ENCODE peak calls at places on chromosomes 7 and 10, in seven cellular contexts. E is GM23338, Q is left ventricle myocardium inferior, C is hepatocyte, A is lung, S is PC-9, G is heart right ventricle. M is an unnamed sample. For H3K4me1, the result is how much of the 10 kb centered on the place peaks cover.

GRCh38 chr10:124918906-124919305 is 23.0 kb upstream of the ZRANB1 start:
- DNase-seq in E (no peak), Q (no peak), C (no peak), A (no peak), S (no peak), G (no peak), M (no peak)

GRCh38 chr7:142359694-142360279 is 101.9 kb upstream of the PRSS58 start:
- DNase-seq in E (no peak), Q (no peak), C (no peak), A (no peak), S (no peak), G (no peak), M (no peak)

GRCh38 chr10:28431139-28431538 is 101.8 kb upstream of the WAC start:
- DNase-seq in E (peak), Q (no peak), C (no peak), A (no peak), S (no peak), G (no peak), M (no peak)

GRCh38 chr7:101700424-101700823 is 71.3 kb upstream of the MYL10 start:
- DNase-seq in E (no peak), Q (no peak), C (no peak), A (no peak), S (no peak), G (no peak), M (no peak)

GRCh38 chr10:109912335-109913282 is 10.7 kb downstream of the XPNPEP1 start:
- DNase-seq in E (no peak), Q (no peak), C (peak), A (no peak), S (peak), G (no peak), M (peak)

GRCh38 chr7:2735744-2736143 is 47.7 kb downstream of the AMZ1 start:
- DNase-seq in E (no peak), Q (no peak), C (no peak), A (no peak), S (no peak), G (no peak), M (no peak)

GRCh38 chr10:32388258-32389027 is 41.5 kb upstream of the EPC1 start:
- DNase-seq in E (no peak), Q (no peak), C (no peak), A (no peak), S (no peak), G (no peak), M (no peak)

GRCh38 chr7:104123786-104124185 is 84.0 kb downstream of the ORC5 start:
- DNase-seq in E (no peak), Q (no peak), C (no peak), A (no peak), S (no peak), G (no peak), M (peak)

GRCh38 chr7:114854369-114854768 is 67.5 kb upstream of the MDFIC start:
- DNase-seq in E (no peak), Q (no peak), C (no peak), A (no peak), S (no peak), G (no peak), M (peak)

GRCh38 chr7:18180685-18181084 is 153.0 kb upstream of the PRPS1L1 start:
- DNase-seq in E (no peak), Q (no peak), C (no peak), A (no peak), S (no peak), G (no peak), M (no peak)
- H3K4me1 ChIP-seq in E (under half), Q (under half), C (under half), A (under half), S (under half), G (under half), M (under half)

GRCh38 chr10:18689498-18689897 is 30.3 kb downstream of the ARL5B start:
- DNase-seq in E (peak), Q (no peak), C (peak), A (no peak), S (no peak), G (no peak), M (no peak)
- TF ChIP-seq CTCF in E (peak), Q (peak), C (peak), A (peak), S (peak), G (peak), M (peak)

GRCh38 chr7:81776972-81777371 is 7.1 kb upstream of the HGF start:
- DNase-seq in E (peak), Q (no peak), C (no peak), A (no peak), S (no peak), G (no peak), M (no peak)

GRCh38 chr7:81774496-81774895 is 4.6 kb upstream of the HGF start:
- DNase-seq in E (no peak), Q (no peak), C (no peak), A (no peak), S (no peak), G (no peak), M (no peak)

GRCh38 chr7:81770823-81771222 is 976 bp upstream of the HGF start:
- DNase-seq in E (no peak), Q (no peak), C (no peak), A (no peak), S (no peak), G (no peak), M (no peak)

GRCh38 chr7:81776159-81776558 is 6.3 kb upstream of the HGF start:
- DNase-seq in E (no peak), Q (no peak), C (no peak), A (no peak), S (no peak), G (no peak), M (no peak)

DNA sequence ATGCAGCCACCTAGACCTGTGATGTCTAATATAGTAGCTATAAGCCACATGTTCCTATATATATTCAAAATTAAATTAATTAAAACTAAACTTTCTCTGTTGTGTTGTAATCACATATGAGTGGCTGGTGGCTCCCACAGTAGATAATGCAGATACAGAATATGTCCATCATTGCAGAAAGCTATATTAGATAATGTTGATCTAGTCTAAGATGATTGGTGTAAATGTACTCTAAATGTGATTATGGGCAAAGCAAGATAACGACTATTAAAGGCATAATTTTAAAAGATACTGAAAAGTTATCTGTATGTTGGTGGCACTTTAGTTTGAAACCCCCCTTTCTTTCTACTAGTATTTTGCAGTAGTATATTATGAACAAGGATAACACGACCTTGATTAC is 5.7 kb upstream of the HGF start:
- DNase-seq in E (no peak), Q (no peak), C (no peak), A (no peak), S (no peak), G (no peak), M (no peak)
- H3K4me1 ChIP-seq in E (under half), Q (under half), C (under half), A (under half), S (under half), G (under half), M (under half)

GRCh38 chr10:3043512-3044368 is 23.6 kb upstream of the PFKP start:
- DNase-seq in E (peak), Q (peak), C (peak), A (peak), S (peak), G (peak), M (peak)

GRCh38 chr10:3046210-3046779 is 21.1 kb upstream of the PFKP start:
- DNase-seq in E (no peak), Q (no peak), C (no peak), A (no peak), S (peak), G (no peak), M (no peak)

GRCh38 chr10:3047622-3047995 is 19.7 kb upstream of the PFKP start:
- DNase-seq in E (no peak), Q (no peak), C (no peak), A (no peak), S (no peak), G (no peak), M (no peak)

GRCh38 chr10:3046941-3047621 is 20.3 kb upstream of the PFKP start:
- DNase-seq in E (no peak), Q (no peak), C (no peak), A (no peak), S (no peak), G (no peak), M (no peak)

DNA sequence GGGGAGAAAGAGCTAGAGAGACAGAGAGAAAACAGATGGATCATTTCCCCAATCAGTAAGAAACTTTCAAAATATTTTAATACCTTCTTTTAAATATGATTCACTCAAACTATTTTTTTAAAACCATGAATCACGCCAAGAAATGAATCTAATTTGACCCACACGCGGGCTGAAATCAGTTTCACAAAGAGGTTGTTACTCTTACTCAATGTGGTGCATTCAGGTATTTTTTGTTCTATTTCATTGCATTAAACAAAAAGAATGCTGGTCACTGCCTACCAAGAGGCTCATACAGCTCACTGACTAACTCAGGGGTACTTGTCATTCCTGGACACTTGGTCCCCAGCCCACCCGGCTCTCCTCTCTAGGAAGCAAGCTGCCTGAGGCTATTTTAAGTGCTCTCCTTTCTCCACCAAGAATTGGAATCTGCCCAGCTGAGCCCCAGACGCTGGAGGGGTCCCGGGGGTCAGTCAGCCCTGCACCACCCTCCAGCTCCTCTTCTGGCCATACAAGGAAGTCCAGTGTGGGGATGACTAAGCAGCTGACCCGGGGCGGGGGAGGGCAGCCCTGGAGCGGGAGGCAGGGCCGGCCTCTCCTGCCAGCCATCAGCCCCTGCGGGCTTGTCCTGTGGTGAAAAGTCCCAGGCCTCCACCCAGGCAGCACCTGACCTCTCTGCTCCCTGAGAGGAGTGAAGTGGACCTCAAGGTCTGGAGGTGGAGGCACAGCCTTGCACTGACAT is 21.7 kb upstream of the PFKP start:
- DNase-seq in E (peak), Q (peak), C (peak), A (peak), S (peak), G (peak), M (peak)
- TF ChIP-seq CTCF in E (no peak), Q (no peak), C (no peak), A (no peak), S (no peak), G (no peak), M (no peak)

GRCh38 chr10:113058175-113058961 is 108.3 kb downstream of the TCF7L2 start:
- DNase-seq in E (peak), Q (no peak), C (peak), A (no peak), S (no peak), G (no peak), M (no peak)
- H3K4me1 ChIP-seq in E (half or more), Q (half or more), C (half or more), A (under half), S (under half), G (half or more), M (under half)

GRCh38 chr7:134378562-134378961 is 61.8 kb upstream of the SLC35B4 start:
- DNase-seq in E (no peak), Q (no peak), C (no peak), A (no peak), S (no peak), G (no peak), M (no peak)
- TF ChIP-seq CTCF in E (no peak), Q (no peak), C (no peak), A (no peak), S (no peak), G (no peak), M (no peak)

GRCh38 chr10:72254891-72255568 is 18.7 kb upstream of the DDIT4 start:
- DNase-seq in E (peak), Q (peak), C (peak), A (peak), S (no peak), G (peak), M (no peak)

GRCh38 chr10:72257051-72257892 is 16.5 kb upstream of the DDIT4 start:
- DNase-seq in E (no peak), Q (peak), C (no peak), A (no peak), S (no peak), G (no peak), M (no peak)

GRCh38 chr10:72258617-72259016 is 15.1 kb upstream of the DDIT4 start:
- DNase-seq in E (peak), Q (no peak), C (no peak), A (no peak), S (no peak), G (no peak), M (no peak)

GRCh38 chr10:72253002-72253401 is 20.7 kb upstream of the DDIT4 start:
- DNase-seq in E (no peak), Q (peak), C (no peak), A (no peak), S (no peak), G (no peak), M (no peak)

DNA sequence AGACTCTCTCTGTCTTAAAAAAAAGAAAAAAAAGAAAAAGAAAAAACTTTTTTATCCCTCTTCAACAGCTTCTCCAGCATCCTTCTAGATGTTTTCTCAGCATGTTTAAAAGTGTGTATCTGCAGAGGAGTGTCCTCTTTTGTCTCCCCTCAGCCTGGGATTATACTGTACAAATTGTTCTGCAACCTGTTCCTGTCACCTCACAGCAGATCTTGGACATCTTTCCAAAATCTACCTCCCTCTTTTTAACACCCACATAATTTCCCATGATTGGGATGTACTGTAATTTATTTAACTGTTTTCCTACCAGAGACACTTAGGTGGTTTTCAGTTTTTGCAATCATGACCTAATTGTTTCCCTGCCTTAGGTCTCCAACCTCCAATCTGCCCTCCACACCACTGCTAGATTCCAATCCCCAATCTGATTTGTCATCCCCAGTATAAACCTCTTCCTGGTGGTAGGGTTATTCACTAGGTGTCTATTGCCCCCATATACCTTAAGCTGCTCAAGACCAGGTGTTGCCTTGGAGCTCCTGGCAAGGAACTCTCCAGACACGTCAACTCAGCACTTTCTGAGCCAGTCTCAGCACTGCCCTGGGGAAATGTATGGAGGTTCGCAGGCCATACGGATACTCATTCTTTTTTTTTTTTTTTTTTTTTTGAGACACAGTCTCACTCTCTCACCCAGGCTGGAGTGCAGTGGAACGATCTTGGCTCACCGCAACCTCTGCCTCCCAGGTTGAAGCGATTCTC is 17.6 kb upstream of the DDIT4 start:
- DNase-seq in E (no peak), Q (no peak), C (no peak), A (no peak), S (no peak), G (no peak), M (no peak)
- H3K4me1 ChIP-seq in E (under half), Q (half or more), C (half or more), A (under half), S (under half), G (half or more), M (under half)

DNA sequence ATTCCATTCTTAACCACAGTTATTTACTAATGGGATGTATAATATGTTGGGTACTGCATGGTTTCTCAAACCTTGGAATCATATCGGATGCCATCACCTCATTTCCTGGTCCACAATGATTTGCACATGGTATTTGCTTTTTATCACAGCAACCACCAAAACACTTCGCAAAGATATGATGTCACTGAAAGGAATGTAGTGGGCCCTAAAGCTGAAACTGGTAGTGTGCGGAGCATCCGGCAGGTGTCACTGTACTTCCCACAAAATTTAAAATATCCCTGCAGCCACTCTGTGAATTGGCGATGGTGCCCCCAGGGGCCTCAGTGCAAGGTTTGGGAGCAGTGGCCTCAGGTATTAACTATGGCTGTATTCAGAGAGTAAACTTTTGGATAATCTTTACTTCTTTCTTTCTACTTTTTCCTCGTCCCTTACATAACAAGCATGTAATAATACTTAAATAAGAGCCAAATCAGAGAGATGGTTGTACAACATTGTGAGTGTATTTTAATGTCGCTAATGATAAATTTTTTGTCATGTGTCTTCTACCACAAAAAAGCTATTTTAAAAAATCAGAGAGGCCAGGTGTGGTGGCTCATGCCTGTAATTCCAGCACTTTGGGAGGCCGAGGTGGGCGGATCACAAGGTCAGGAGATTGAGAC is 66.2 kb downstream of the FAM241B start:
- DNase-seq in E (peak), Q (peak), C (peak), A (no peak), S (peak), G (no peak), M (peak)
- TF ChIP-seq CTCF in E (peak), Q (peak), C (peak), A (peak), S (peak), G (peak), M (peak)

GRCh38 chr7:100371561-100372171 is 1.6 kb upstream of the PILRA start:
- DNase-seq in E (no peak), Q (no peak), C (no peak), A (no peak), S (no peak), G (no peak), M (no peak)
- H3K4me1 ChIP-seq in E (under half), Q (under half), C (under half), A (under half), S (under half), G (under half), M (under half)